ENCODE peak calls at places on chromosome 4, in six cellular contexts. S is activated naive CD8-positive, alpha-beta T cell treated with anti-CD3 and anti-CD28 coated beads, Interleukin-2, amount 50 U/mL, for 16 hours; Y is fibroblast of lung; D is Right ventricle myocardium superior; U is BJ; H is endodermal cell. W is an unnamed sample.

GRCh38 chr4:57053508-57053907 is 56.7 kb downstream of the IGFBP7 start:
- DNase-seq in S (no peak), H (no peak), Y (peak; percentile 96), U (no peak), D (no peak), W (no peak)

GRCh38 chr4:96149911-96150310 is 310.0 kb downstream of the PDHA2 start:
- DNase-seq in Y (no peak), D (no peak), H (no peak), U (no peak), S (no peak), W (no peak)

GRCh38 chr4:17550549-17550948 is 26.4 kb upstream of the LAP3 start:
- DNase-seq in S (no peak), H (no peak), Y (no peak), U (no peak), D (no peak), W (no peak)

GRCh38 chr4:121696140-121696640 is 590 bp downstream of the ANXA5 start:
- DNase-seq in D (peak; percentile 89), S (no peak), Y (peak; percentile 85), U (no peak), H (no peak), W (peak; percentile 65)

GRCh38 chr4:30722916-30723270 is 2.7 kb downstream of the PCDH7 start:
- DNase-seq in S (no peak), H (peak; percentile 62), D (peak; percentile 41), U (no peak), Y (peak; percentile 22), W (no peak)

GRCh38 chr4:143653031-143653430 is 47.4 kb downstream of the FREM3 start:
- DNase-seq in D (no peak), H (no peak), S (no peak), U (no peak), Y (peak; percentile 27), W (no peak)

GRCh38 chr4:78710536-78710935 is 65.6 kb upstream of the BMP2K start:
- DNase-seq in D (no peak), S (no peak), H (no peak), Y (peak; percentile 68), U (no peak), W (no peak)

GRCh38 chr4:148071009-148071408 is 339.1 kb downstream of the ARHGAP10 start:
- DNase-seq in U (no peak), H (no peak), S (no peak), D (no peak), Y (no peak), W (no peak)

GRCh38 chr4:158112612-158113011 is 60.2 kb downstream of the GASK1B start:
- DNase-seq in D (no peak), H (no peak), Y (no peak), U (no peak), S (no peak), W (no peak)

GRCh38 chr4:23163649-23164436 is 471.1 kb downstream of the GBA3 start:
- DNase-seq in D (no peak), U (no peak), Y (peak; percentile 64), H (no peak), S (no peak), W (no peak)

GRCh38 chr4:154989511-154989910 is 208.4 kb downstream of the RBM46 start:
- DNase-seq in U (no peak), H (no peak), D (no peak), Y (no peak), S (no peak), W (no peak)

GRCh38 chr4:14178421-14178820 is 550.9 kb upstream of the BOD1L1 start:
- DNase-seq in Y (peak; percentile 38), U (no peak), D (no peak), S (no peak), H (no peak), W (no peak)